ENCODE peak calls at places on chromosomes 16 and 17, in four cellular contexts. B, N, W and P are unnamed samples.

GRCh38 chr16:8768701-8769100 is 28.7 kb downstream of the TMEM186 start:
- DNase-seq in B (no peak), N (no peak), W (no peak), P (no peak)

GRCh38 chr17:4899341-4900230 is at the start of gene C17orf107:
- DNase-seq in B (peak; percentile 76), N (peak; percentile 92), W (peak; percentile 91), P (peak; percentile 90)

GRCh38 chr17:9409026-9409425 is 166.6 kb downstream of the STX8 start:
- DNase-seq in B (no peak), N (no peak), W (no peak), P (no peak)

GRCh38 chr16:28846933-28847273 is 755 bp upstream of the TUFM start:
- DNase-seq in B (no peak), N (no peak), W (no peak), P (no peak)

GRCh38 chr16:85604145-85604705 is 8.9 kb upstream of the GSE1 start:
- DNase-seq in B (no peak), N (no peak), W (no peak), P (peak; percentile 24)

GRCh38 chr17:38604479-38605229 is 1.1 kb downstream of the SRCIN1 start:
- DNase-seq in B (no peak), N (no peak), W (no peak), P (peak; percentile 38)

GRCh38 chr17:7745748-7746470 is 28.4 kb downstream of the DNAH2 start:
- DNase-seq in B (peak; percentile 98), N (no peak), W (no peak), P (no peak)

GRCh38 chr16:86158688-86159360 is 259.9 kb downstream of the IRF8 start:
- DNase-seq in B (peak; percentile 4), N (no peak), W (no peak), P (no peak)

GRCh38 chr17:19979917-19980770 is 2.5 kb upstream of the AKAP10 start:
- DNase-seq in B (peak; percentile 35), N (no peak), W (no peak), P (no peak)

GRCh38 chr17:78325076-78325712 is 34.7 kb downstream of the SOCS3 start:
- DNase-seq in B (peak; percentile 57), N (no peak), W (no peak), P (no peak)

GRCh38 chr17:16415031-16415924 is at the start of gene TRPV2:
- DNase-seq in B (no peak), N (peak; percentile 60), W (peak; percentile 60), P (peak; percentile 59)

GRCh38 chr16:3095869-3096268 is 3.2 kb downstream of the ZSCAN10 start:
- DNase-seq in B (no peak), N (peak; percentile 81), W (no peak), P (peak; percentile 61)
- TF ChIP-seq POLR2A in B (no peak), N (no peak), W (no peak), P (no peak)

GRCh38 chr16:56610017-56610608 is 1.7 kb downstream of the MT2A start:
- DNase-seq in B (peak; percentile 73), N (no peak), W (peak; percentile 47), P (peak; percentile 52)
- TF ChIP-seq POLR2A in B (peak; percentile 95), N (no peak), W (no peak), P (no peak)

GRCh38 chr16:22297871-22298733 is 893 bp downstream of the POLR3E start:
- DNase-seq in B (peak; percentile 93), N (peak; percentile 49), W (peak; percentile 50), P (peak; percentile 95)
- TF ChIP-seq POLR2A in B (peak; percentile 92), N (peak; percentile 91), W (no peak), P (peak; percentile 60)

DNA sequence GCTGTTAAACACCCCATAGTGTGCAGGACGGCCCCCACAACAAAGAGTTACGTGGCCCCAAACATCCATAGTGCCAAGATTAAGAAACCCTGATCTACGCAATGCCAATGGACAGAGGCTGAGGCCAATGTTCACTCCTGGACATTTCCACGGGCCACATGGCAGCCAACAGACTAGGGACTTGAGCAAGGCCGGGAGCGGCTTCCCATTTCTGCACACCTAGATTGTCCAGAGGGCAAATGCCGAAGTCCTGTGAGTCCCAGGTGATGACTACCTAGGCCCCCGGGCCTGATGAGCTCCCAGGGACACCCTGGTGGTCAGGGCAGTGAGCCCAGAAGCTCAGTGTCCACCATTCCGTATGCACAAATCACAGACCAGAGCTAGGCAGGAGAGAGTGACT is 95.5 kb downstream of the AMFR start:
- DNase-seq in B (no peak), N (no peak), W (no peak), P (no peak)
- TF ChIP-seq POLR2A in B (no peak), N (no peak), W (no peak), P (no peak)

GRCh38 chr17:40443988-40444899 is 994 bp downstream of the IGFBP4 start:
- DNase-seq in B (peak; percentile 40), N (no peak), W (no peak), P (peak; percentile 35)

GRCh38 chr17:40442392-40443195 is 656 bp upstream of the IGFBP4 start:
- DNase-seq in B (peak; percentile 28), N (no peak), W (no peak), P (no peak)

GRCh38 chr17:40445769-40446468 is 2.7 kb downstream of the IGFBP4 start:
- DNase-seq in B (no peak), N (no peak), W (no peak), P (peak; percentile 30)

GRCh38 chr17:40440166-40440565 is 3.1 kb upstream of the IGFBP4 start:
- DNase-seq in B (no peak), N (no peak), W (no peak), P (no peak)

DNA sequence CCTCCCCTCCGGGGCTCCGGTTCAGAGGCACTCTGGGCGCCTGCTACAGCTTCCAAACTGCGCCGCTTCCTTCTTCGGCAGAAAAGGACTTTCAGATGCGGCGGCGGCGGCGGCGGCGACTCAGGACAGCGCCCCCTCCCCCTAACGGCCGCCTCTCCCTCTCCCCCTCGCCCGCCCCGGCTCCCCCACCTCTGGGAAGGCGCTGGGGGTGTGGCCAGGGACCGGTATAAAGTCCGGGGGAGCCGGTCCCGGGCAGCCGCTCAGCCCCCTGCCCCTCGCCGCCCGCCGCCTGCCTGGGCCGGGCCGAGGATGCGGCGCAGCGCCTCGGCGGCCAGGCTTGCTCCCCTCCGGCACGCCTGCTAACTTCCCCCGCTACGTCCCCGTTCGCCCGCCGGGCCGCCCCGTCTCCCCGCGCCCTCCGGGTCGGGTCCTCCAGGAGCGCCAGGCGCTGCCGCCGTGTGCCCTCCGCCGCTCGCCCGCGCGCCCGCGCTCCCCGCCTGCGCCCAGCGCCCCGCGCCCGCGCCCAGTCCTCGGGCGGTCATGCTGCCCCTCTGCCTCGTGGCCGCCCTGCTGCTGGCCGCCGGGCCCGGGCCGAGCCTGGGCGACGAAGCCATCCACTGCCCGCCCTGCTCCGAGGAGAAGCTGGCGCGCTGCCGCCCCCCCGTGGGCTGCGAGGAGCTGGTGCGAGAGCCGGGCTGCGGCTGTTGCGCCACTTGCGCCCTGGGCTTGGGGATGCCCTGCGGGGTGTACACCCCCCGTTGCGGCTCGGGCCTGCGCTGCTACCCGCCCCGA is at the start of gene IGFBP4:
- DNase-seq in B (peak; percentile 69), N (peak; percentile 67), W (peak; percentile 77), P (peak; percentile 77)
- TF ChIP-seq POLR2A in B (peak; percentile 80), N (no peak), W (no peak), P (no peak)

DNA sequence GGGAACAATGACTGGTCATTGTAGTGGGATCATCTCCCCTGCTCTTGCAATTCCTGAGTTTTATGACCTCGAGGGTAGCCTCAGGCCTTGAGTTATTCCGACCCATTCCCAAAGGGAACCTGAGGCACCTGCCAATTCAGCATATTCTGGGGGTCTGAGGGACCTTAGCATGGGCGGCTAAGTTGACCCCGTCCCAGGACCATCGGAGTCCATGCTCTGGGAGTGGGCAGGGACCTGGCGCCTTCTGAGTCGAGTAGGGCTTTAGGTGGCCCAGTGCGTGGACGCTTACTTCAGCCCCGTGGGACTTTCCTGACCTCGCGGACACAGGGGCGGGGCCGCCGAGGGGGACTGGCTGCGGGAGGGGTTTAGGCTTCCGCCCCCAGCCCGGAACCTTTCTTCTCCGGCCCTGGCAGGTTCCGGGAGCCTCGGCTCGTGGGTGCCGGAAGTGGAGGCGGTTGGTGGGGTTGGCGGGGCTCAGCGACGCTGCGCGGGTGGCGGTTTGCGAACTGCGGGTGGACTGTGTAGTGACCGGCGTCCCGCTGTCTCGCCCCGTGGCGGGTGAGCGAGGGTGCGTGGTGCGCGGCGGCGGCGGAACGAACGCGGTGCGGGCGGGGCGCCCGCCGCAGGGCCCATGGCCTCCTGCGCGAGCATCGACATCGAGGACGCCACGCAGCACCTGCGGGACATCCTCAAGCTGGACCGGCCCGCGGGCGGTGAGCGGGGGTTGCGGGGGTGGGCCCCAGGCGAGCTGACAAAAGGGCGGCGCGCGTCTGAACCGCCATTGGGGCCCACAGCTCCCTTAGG is at the start of gene EDC4:
- DNase-seq in B (peak; percentile 78), N (peak; percentile 97), W (peak; percentile 85), P (peak; percentile 89)
- TF ChIP-seq POLR2A in B (peak; percentile 91), N (peak; percentile 86), W (no peak), P (peak; percentile 62)

GRCh38 chr17:2402517-2402916 is 1.7 kb upstream of the MNT start:
- DNase-seq in B (no peak), N (no peak), W (no peak), P (no peak)

GRCh38 chr17:2403044-2403443 is 2.2 kb upstream of the MNT start:
- DNase-seq in B (no peak), N (no peak), W (no peak), P (no peak)

GRCh38 chr17:2400877-2401425 is at the start of gene MNT:
- DNase-seq in B (peak; percentile 94), N (peak; percentile 85), W (peak; percentile 95), P (peak; percentile 96)

GRCh38 chr17:2400474-2400866 is 390 bp downstream of the MNT start:
- DNase-seq in B (peak; percentile 51), N (no peak), W (peak; percentile 54), P (peak; percentile 67)

DNA sequence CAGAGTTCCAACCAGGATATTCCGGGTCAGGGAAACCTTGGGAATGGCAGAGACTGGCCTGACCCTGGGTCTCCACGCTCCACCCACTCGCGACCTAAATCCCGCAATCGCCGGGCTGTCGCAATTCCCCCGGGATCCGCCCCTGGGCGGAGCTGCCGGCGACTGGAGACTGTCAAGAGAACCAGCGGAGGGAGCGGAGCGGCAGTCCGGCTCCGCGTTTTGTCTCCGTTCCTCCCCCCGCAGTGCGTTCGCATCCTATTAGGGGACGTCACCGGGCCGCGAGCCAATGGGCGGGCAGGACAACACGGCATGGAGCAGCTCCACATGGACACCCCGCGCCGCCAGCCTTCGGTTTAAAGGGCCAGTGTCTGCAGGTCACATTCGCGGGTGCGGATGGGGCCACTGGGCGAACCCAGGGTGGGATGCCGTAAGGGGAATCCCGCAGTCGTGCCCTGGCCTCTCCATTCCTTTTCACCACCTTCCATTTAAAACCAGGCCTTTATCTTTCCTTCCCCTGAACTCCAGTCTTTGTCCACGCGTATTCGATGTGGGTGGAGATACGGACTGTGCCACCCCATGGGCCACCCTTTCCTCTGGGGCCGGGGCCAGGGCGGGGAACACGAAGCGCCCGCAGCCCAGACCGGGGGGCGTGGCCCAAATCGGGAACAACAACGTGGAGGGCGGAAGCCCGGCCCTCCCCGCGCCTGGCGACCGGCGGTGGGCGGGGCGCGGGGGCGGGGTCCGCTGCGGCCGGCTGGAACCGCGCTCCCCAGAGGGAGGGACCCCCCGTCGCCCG is 764 bp upstream of the MNT start:
- DNase-seq in B (peak; percentile 100), N (peak; percentile 91), W (peak; percentile 100), P (peak; percentile 99)
- TF ChIP-seq POLR2A in B (no peak), N (no peak), W (no peak), P (peak; percentile 13)

GRCh38 chr17:58516644-58517377 is 2.4 kb upstream of the MTMR4 start:
- DNase-seq in B (no peak), N (no peak), W (no peak), P (peak; percentile 48)
- TF ChIP-seq POLR2A in B (no peak), N (no peak), W (no peak), P (no peak)

DNA sequence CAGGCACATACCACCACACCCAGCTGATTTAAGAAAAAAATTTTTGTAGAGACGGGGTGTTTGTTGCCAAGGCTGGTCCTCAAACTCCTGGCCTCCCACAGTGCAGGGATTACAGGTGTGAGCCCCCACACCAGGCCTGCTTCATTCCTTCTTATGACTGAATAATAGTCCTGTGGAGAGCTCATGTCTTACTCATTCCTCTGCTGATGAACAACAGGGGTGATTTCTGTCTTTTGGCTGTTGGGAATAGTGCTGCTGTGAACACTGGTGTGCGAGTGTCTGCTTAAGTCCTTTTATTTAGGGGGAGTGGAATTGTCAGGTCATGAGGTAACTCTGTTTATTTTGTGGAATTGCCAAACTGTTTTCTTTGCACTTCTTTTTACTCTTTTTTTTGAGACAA is 2.7 kb upstream of the CTRB1 start:
- DNase-seq in B (no peak), N (no peak), W (no peak), P (no peak)
- TF ChIP-seq POLR2A in B (no peak), N (no peak), W (no peak), P (no peak)